ENCODE peak calls at places on chromosomes 6 and 20, in four cellular contexts. R is upper lobe of right lung, G is nephron progenitor cell, F is HFFc6. C is an unnamed sample.

GRCh38 chr6:136967874-136968752 is 46.0 kb downstream of the SLC35D3 start:
- DNase-seq in G (peak), R (peak), F (peak), C (peak)

GRCh38 chr20:24470031-24470781 is 777 bp downstream of the SYNDIG1 start:
- DNase-seq in F (no peak), R (no peak), G (peak), C (no peak)

GRCh38 chr6:21680611-21681010 is 87.1 kb downstream of the SOX4 start:
- DNase-seq in G (no peak), R (no peak), F (no peak), C (no peak)

GRCh38 chr6:136527831-136528230 is 22.4 kb downstream of the MAP7 start:
- DNase-seq in F (no peak), R (no peak), G (no peak), C (no peak)

GRCh38 chr6:159695984-159696383 is 2.9 kb upstream of the SOD2 start:
- DNase-seq in G (no peak), F (peak), R (no peak), C (no peak)

GRCh38 chr6:22447862-22448261 is 121.5 kb upstream of the HDGFL1 start:
- DNase-seq in G (no peak), F (no peak), R (no peak), C (no peak)

GRCh38 chr6:10315034-10315433 is 99.8 kb downstream of the TFAP2A start:
- DNase-seq in R (no peak), G (no peak), F (no peak), C (no peak)

GRCh38 chr20:50285376-50286173 is 94.9 kb downstream of the CEBPB start:
- DNase-seq in G (no peak), F (peak), R (no peak), C (peak)

GRCh38 chr20:34891166-34892062 is 15.0 kb downstream of the ACSS2 start:
- DNase-seq in G (no peak), R (no peak), F (peak), C (no peak)

GRCh38 chr20:32155017-32155965 is 45.8 kb downstream of the TM9SF4 start:
- DNase-seq in F (peak), R (peak), G (peak), C (peak)

GRCh38 chr20:21104466-21104761 is 1.7 kb downstream of the LINC00237 start:
- DNase-seq in G (no peak), F (no peak), R (no peak), C (no peak)

GRCh38 chr20:2900845-2901592 is 27.7 kb downstream of the PTPRA start:
- DNase-seq in R (no peak), G (no peak), F (no peak), C (peak)

GRCh38 chr6:10719386-10720228 is 3.3 kb upstream of the TMEM14C start:
- DNase-seq in R (peak), G (no peak), F (no peak), C (no peak)

GRCh38 chr20:45971675-45972499 is at the start of gene ZNF335:
- DNase-seq in R (peak), F (peak), G (peak), C (peak)
- TF ChIP-seq CTCF in R (peak), F (peak), G (no peak), C (no peak)

GRCh38 chr6:16228709-16229665 is 9.4 kb upstream of the GMPR start:
- DNase-seq in G (peak), R (no peak), F (no peak), C (no peak)
- TF ChIP-seq CTCF in G (no peak), R (no peak), F (no peak), C (no peak)

GRCh38 chr6:12504325-12504966 is 212.1 kb upstream of the PHACTR1 start:
- DNase-seq in R (no peak), G (no peak), F (peak), C (peak)
- TF ChIP-seq CTCF in R (peak), G (peak), F (peak), C (peak)

GRCh38 chr6:303948-304558 is 11.8 kb downstream of the DUSP22 start:
- DNase-seq in G (no peak), F (no peak), R (peak), C (no peak)
- TF ChIP-seq CTCF in G (no peak), F (peak), R (no peak), C (peak)

GRCh38 chr6:44493593-44493992 is 106.1 kb downstream of the CDC5L start:
- DNase-seq in R (no peak), F (no peak), G (no peak), C (no peak)

GRCh38 chr6:44493132-44493531 is 105.6 kb downstream of the CDC5L start:
- DNase-seq in G (no peak), R (no peak), F (no peak), C (no peak)

GRCh38 chr6:44496705-44497369 is 109.3 kb downstream of the CDC5L start:
- DNase-seq in G (no peak), R (no peak), F (no peak), C (no peak)

GRCh38 chr6:44495036-44495901 is 107.8 kb downstream of the CDC5L start:
- DNase-seq in G (no peak), R (no peak), F (no peak), C (no peak)

GRCh38 chr6:44494011-44494501 is 106.5 kb downstream of the CDC5L start:
- DNase-seq in R (no peak), G (no peak), F (peak), C (no peak)
- TF ChIP-seq CTCF in R (no peak), G (no peak), F (peak), C (no peak)

GRCh38 chr6:13331516-13332348 is 3.4 kb upstream of the TBC1D7 start:
- DNase-seq in R (no peak), F (peak), G (no peak), C (peak)

GRCh38 chr6:13328875-13329183 is 492 bp upstream of the TBC1D7 start:
- DNase-seq in F (no peak), R (no peak), G (no peak), C (no peak)

GRCh38 chr6:13332349-13332706 is 4.0 kb upstream of the TBC1D7 start:
- DNase-seq in R (no peak), F (no peak), G (no peak), C (no peak)

GRCh38 chr6:13327691-13328075 is 654 bp downstream of the TBC1D7 start:
- DNase-seq in G (no peak), R (no peak), F (no peak), C (no peak)

GRCh38 chr6:13328076-13328874 is at the start of gene TBC1D7:
- DNase-seq in F (peak), R (peak), G (peak), C (peak)
- TF ChIP-seq CTCF in F (peak), R (no peak), G (no peak), C (no peak)

GRCh38 chr20:63238491-63239126 is 2.9 kb downstream of the BIRC7 start:
- DNase-seq in G (no peak), R (no peak), F (no peak), C (no peak)
- TF ChIP-seq CTCF in G (no peak), R (no peak), F (no peak), C (no peak)